ENCODE peak calls at places on chromosomes 11 and 22, in eight cellular contexts. D, G, B, A, S, T, P and R are unnamed samples.
A peak's percentile ranks its signal among the peaks of the same experiment; 100 is the strongest.

GRCh38 chr11:62614275-62614674 is 1.2 kb downstream of the ROM1 start:
- DNase-seq in B (no peak), G (peak; percentile 86), A (peak; percentile 50), P (no peak), T (no peak), S (no peak), D (no peak), R (peak; percentile 65)

GRCh38 chr22:46054878-46055158 is 77.9 kb upstream of the WNT7B start:
- DNase-seq in A (no peak), G (peak; percentile 15), S (no peak), T (no peak), B (no peak), P (no peak), D (no peak), R (no peak)

GRCh38 chr11:72574046-72574445 is 100.2 kb downstream of the PDE2A start:
- DNase-seq in G (no peak), B (no peak), S (no peak), D (no peak), A (no peak), T (no peak), P (no peak), R (no peak)

GRCh38 chr22:40707154-40707553 is 27.9 kb downstream of the MCHR1 start:
- DNase-seq in D (no peak), S (no peak), A (no peak), P (no peak), B (no peak), G (no peak), T (no peak), R (no peak)

GRCh38 chr11:27416568-27417176 is 53.7 kb upstream of the CCDC34 start:
- DNase-seq in T (no peak), D (no peak), B (no peak), G (no peak), A (no peak), S (no peak), P (no peak), R (no peak)

GRCh38 chr22:17106161-17106784 is 14.9 kb downstream of the TMEM121B start:
- DNase-seq in P (no peak), D (no peak), A (no peak), B (no peak), S (no peak), G (no peak), T (no peak), R (no peak)

GRCh38 chr11:10303558-10304363 is 1.1 kb upstream of the ADM start:
- DNase-seq in P (peak; percentile 40), B (peak; percentile 36), D (no peak), S (peak; percentile 68), T (no peak), G (peak; percentile 37), A (peak; percentile 38), R (no peak)

GRCh38 chr22:22168190-22168940 is 76.2 kb upstream of the VPREB1 start:
- DNase-seq in P (peak; percentile 52), G (no peak), D (peak; percentile 15), S (peak; percentile 61), B (no peak), A (peak; percentile 49), T (no peak), R (no peak)

GRCh38 chr22:45887202-45888131 is 89.5 kb downstream of the WNT7B start:
- DNase-seq in D (no peak), B (no peak), S (no peak), G (no peak), P (no peak), T (no peak), A (peak; percentile 96), R (peak; percentile 89)

GRCh38 chr11:61671527-61671926 is 8.7 kb upstream of the DAGLA start:
- DNase-seq in P (no peak), G (no peak), A (no peak), S (no peak), D (no peak), T (no peak), B (no peak), R (no peak)

GRCh38 chr22:36384766-36385400 is 2.9 kb downstream of the MYH9 start:
- DNase-seq in T (peak; percentile 51), S (no peak), P (peak; percentile 53), D (no peak), G (no peak), B (no peak), A (no peak), R (no peak)

GRCh38 chr11:64721359-64721699 is 1.7 kb downstream of the NRXN2 start:
- DNase-seq in D (no peak), S (no peak), A (no peak), G (no peak), B (no peak), T (no peak), P (no peak), R (no peak)

GRCh38 chr11:13761712-13762111 is 93.2 kb downstream of the FAR1 start:
- DNase-seq in P (peak; percentile 7), A (no peak), B (no peak), S (peak; percentile 44), T (no peak), G (no peak), D (no peak), R (no peak)